ENCODE peak calls at places on chromosomes 11 and 22, in seven cellular contexts. One of them, this sample, is unnamed.

GRCh38 chr11:92500463-92500862 is 275.8 kb downstream of the FAT3 start:
- DNase-seq in dorsolateral prefrontal cortex: no peak
- DNase-seq in HuH-7.5: no peak
- DNase-seq in fibroblast of mammary gland: no peak
- DNase-seq in HTR-8/SVneo: no peak
- DNase-seq in right lobe of liver: no peak
- DNase-seq in fibroblast of pulmonary artery: no peak
- DNase-seq in this sample: no peak

GRCh38 chr22:45453764-45454163 is 40.3 kb downstream of the RIBC2 start:
- DNase-seq in dorsolateral prefrontal cortex: no peak
- DNase-seq in HuH-7.5: no peak
- DNase-seq in fibroblast of mammary gland: no peak
- DNase-seq in right lobe of liver: no peak
- DNase-seq in fibroblast of pulmonary artery: no peak
- DNase-seq in HTR-8/SVneo: no peak
- DNase-seq in this sample: no peak

GRCh38 chr11:61488651-61489291 is 19.8 kb upstream of the LRRC10B start:
- DNase-seq in HTR-8/SVneo: no peak
- DNase-seq in HuH-7.5: peak; percentile 93
- DNase-seq in fibroblast of pulmonary artery: peak; percentile 34
- DNase-seq in dorsolateral prefrontal cortex: no peak
- DNase-seq in right lobe of liver: peak; percentile 97
- DNase-seq in fibroblast of mammary gland: peak; percentile 30
- DNase-seq in this sample: no peak

GRCh38 chr22:33455036-33455435 is 396.9 kb upstream of the SYN3 start:
- DNase-seq in fibroblast of mammary gland: no peak
- DNase-seq in right lobe of liver: no peak
- DNase-seq in fibroblast of pulmonary artery: no peak
- DNase-seq in HuH-7.5: no peak
- DNase-seq in HTR-8/SVneo: no peak
- DNase-seq in dorsolateral prefrontal cortex: no peak
- DNase-seq in this sample: no peak

GRCh38 chr11:116461789-116462188 is 311.0 kb downstream of the BUD13 start:
- DNase-seq in HTR-8/SVneo: no peak
- DNase-seq in dorsolateral prefrontal cortex: no peak
- DNase-seq in HuH-7.5: no peak
- DNase-seq in fibroblast of mammary gland: no peak
- DNase-seq in right lobe of liver: no peak
- DNase-seq in fibroblast of pulmonary artery: no peak
- DNase-seq in this sample: no peak

GRCh38 chr11:11142359-11142758 is 210.7 kb downstream of the CSNK2A3 start:
- DNase-seq in HTR-8/SVneo: no peak
- DNase-seq in right lobe of liver: no peak
- DNase-seq in fibroblast of pulmonary artery: no peak
- DNase-seq in dorsolateral prefrontal cortex: no peak
- DNase-seq in fibroblast of mammary gland: no peak
- DNase-seq in HuH-7.5: no peak
- DNase-seq in this sample: no peak

GRCh38 chr22:38230108-38230825 is 28.5 kb downstream of the MAFF start:
- DNase-seq in fibroblast of pulmonary artery: peak; percentile 72
- DNase-seq in HTR-8/SVneo: no peak
- DNase-seq in right lobe of liver: no peak
- DNase-seq in fibroblast of mammary gland: peak; percentile 47
- DNase-seq in HuH-7.5: peak; percentile 63
- DNase-seq in dorsolateral prefrontal cortex: no peak
- DNase-seq in this sample: no peak

GRCh38 chr11:106379265-106379664 is 301.8 kb downstream of the AASDHPPT start:
- DNase-seq in HTR-8/SVneo: no peak
- DNase-seq in right lobe of liver: no peak
- DNase-seq in fibroblast of mammary gland: no peak
- DNase-seq in HuH-7.5: no peak
- DNase-seq in dorsolateral prefrontal cortex: no peak
- DNase-seq in fibroblast of pulmonary artery: no peak
- DNase-seq in this sample: no peak

GRCh38 chr11:35112056-35112845 is 26.7 kb upstream of the CD44 start:
- DNase-seq in fibroblast of mammary gland: peak; percentile 58
- DNase-seq in HuH-7.5: no peak
- DNase-seq in fibroblast of pulmonary artery: no peak
- DNase-seq in right lobe of liver: no peak
- DNase-seq in HTR-8/SVneo: no peak
- DNase-seq in dorsolateral prefrontal cortex: no peak
- DNase-seq in this sample: no peak

GRCh38 chr11:119624102-119624615 is 104.8 kb downstream of the NECTIN1 start:
- DNase-seq in HTR-8/SVneo: peak; percentile 39
- DNase-seq in right lobe of liver: no peak
- DNase-seq in fibroblast of pulmonary artery: no peak
- DNase-seq in dorsolateral prefrontal cortex: no peak
- DNase-seq in HuH-7.5: peak; percentile 46
- DNase-seq in fibroblast of mammary gland: no peak
- DNase-seq in this sample: no peak

GRCh38 chr22:39994566-39995345 is at the start of gene FAM83F:
- DNase-seq in HTR-8/SVneo: no peak
- DNase-seq in fibroblast of mammary gland: no peak
- DNase-seq in dorsolateral prefrontal cortex: no peak
- DNase-seq in right lobe of liver: peak; percentile 69
- DNase-seq in HuH-7.5: no peak
- DNase-seq in fibroblast of pulmonary artery: no peak
- DNase-seq in this sample: no peak

GRCh38 chr11:6746626-6747025 is 25.1 kb downstream of the OR2AG2 start:
- DNase-seq in fibroblast of pulmonary artery: no peak
- DNase-seq in right lobe of liver: no peak
- DNase-seq in HuH-7.5: no peak
- DNase-seq in fibroblast of mammary gland: no peak
- DNase-seq in HTR-8/SVneo: no peak
- DNase-seq in dorsolateral prefrontal cortex: no peak
- DNase-seq in this sample: no peak

GRCh38 chr22:49825436-49825835 is 2.2 kb downstream of the BRD1 start:
- DNase-seq in dorsolateral prefrontal cortex: no peak
- DNase-seq in HuH-7.5: no peak
- DNase-seq in HTR-8/SVneo: no peak
- DNase-seq in fibroblast of pulmonary artery: peak; percentile 25
- DNase-seq in fibroblast of mammary gland: peak; percentile 55
- DNase-seq in right lobe of liver: no peak
- DNase-seq in this sample: no peak

GRCh38 chr22:28906312-28906711 is 22.9 kb downstream of the ZNRF3 start:
- DNase-seq in dorsolateral prefrontal cortex: no peak
- DNase-seq in fibroblast of pulmonary artery: no peak
- DNase-seq in fibroblast of mammary gland: no peak
- DNase-seq in HuH-7.5: no peak
- DNase-seq in HTR-8/SVneo: no peak
- DNase-seq in right lobe of liver: no peak
- DNase-seq in this sample: no peak

GRCh38 chr11:122365545-122366380 is 249.7 kb upstream of the BLID start:
- DNase-seq in HuH-7.5: no peak
- DNase-seq in fibroblast of pulmonary artery: no peak
- DNase-seq in fibroblast of mammary gland: peak; percentile 5
- DNase-seq in right lobe of liver: peak; percentile 53
- DNase-seq in dorsolateral prefrontal cortex: no peak
- DNase-seq in HTR-8/SVneo: no peak
- DNase-seq in this sample: no peak

This sample was measured in AG09319.